ENCODE peak calls at places on chromosomes 3 and 15, in seven cellular contexts. U, O, F, C, X, Y and D are unnamed samples.

GRCh38 chr3:133208184-133208583 is 170.0 kb downstream of the TMEM108 start:
- DNase-seq in F (no peak), O (no peak), U (no peak), X (no peak), Y (no peak), C (no peak), D (peak)

GRCh38 chr3:133949438-133949837 is 53.8 kb upstream of the RAB6B start:
- DNase-seq in X (no peak), U (no peak), O (no peak), Y (no peak), F (no peak), C (no peak), D (no peak)

GRCh38 chr15:26893351-26894065 is 26.6 kb downstream of the GABRA5 start:
- DNase-seq in Y (no peak), U (no peak), C (no peak), X (no peak), O (no peak), F (no peak), D (no peak)

GRCh38 chr3:85384372-85384771 is 425.6 kb downstream of the CADM2 start:
- DNase-seq in Y (no peak), X (no peak), C (no peak), F (no peak), O (no peak), U (no peak), D (no peak)

GRCh38 chr3:109396811-109397210 is 59.5 kb upstream of the DPPA4 start:
- DNase-seq in F (no peak), O (no peak), Y (no peak), U (no peak), X (no peak), C (no peak), D (no peak)

GRCh38 chr3:16513141-16514020 is at the start of gene RFTN1:
- DNase-seq in O (peak), F (peak), Y (no peak), X (no peak), U (no peak), C (peak), D (peak)

GRCh38 chr3:14548321-14548729 is 8.2 kb upstream of the GRIP2 start:
- DNase-seq in Y (peak), U (no peak), C (no peak), O (peak), X (peak), F (peak), D (peak)

GRCh38 chr3:197491923-197492664 is 63.7 kb downstream of the BDH1 start:
- DNase-seq in X (no peak), C (no peak), F (no peak), O (no peak), U (no peak), Y (no peak), D (no peak)

GRCh38 chr15:66803182-66803729 is 101.2 kb downstream of the SMAD6 start:
- DNase-seq in U (no peak), F (no peak), X (no peak), C (no peak), Y (no peak), O (no peak), D (peak)

GRCh38 chr3:107796786-107797185 is 274.0 kb downstream of the BBX start:
- DNase-seq in C (no peak), O (no peak), U (no peak), F (no peak), Y (no peak), X (no peak), D (peak)

GRCh38 chr3:187808466-187809291 is 63.4 kb upstream of the BCL6 start:
- DNase-seq in X (no peak), C (no peak), F (no peak), U (no peak), O (no peak), Y (no peak), D (peak)

GRCh38 chr3:65473746-65474145 is 565.0 kb downstream of the MAGI1 start:
- DNase-seq in Y (no peak), C (no peak), U (no peak), X (no peak), O (no peak), F (no peak), D (no peak)

GRCh38 chr3:58237238-58237939 is at the start of gene ABHD6:
- DNase-seq in X (peak), F (peak), U (peak), O (peak), C (peak), Y (peak), D (peak)

GRCh38 chr3:176799675-176800074 is 397.6 kb downstream of the TBL1XR1 start:
- DNase-seq in F (no peak), U (no peak), X (no peak), C (no peak), Y (no peak), O (no peak), D (peak)

GRCh38 chr3:177813322-177813721 is 616.0 kb upstream of the TBL1XR1 start:
- DNase-seq in C (no peak), O (no peak), F (no peak), X (no peak), U (no peak), Y (no peak), D (peak)

GRCh38 chr3:149532463-149533180 is 58.1 kb downstream of the TM4SF4 start:
- DNase-seq in C (no peak), U (no peak), O (no peak), X (no peak), F (no peak), Y (no peak), D (no peak)

GRCh38 chr3:171377859-171378258 is 82.3 kb downstream of the TNIK start:
- DNase-seq in O (no peak), C (no peak), U (no peak), F (no peak), Y (no peak), X (no peak), D (no peak)

GRCh38 chr3:27943106-27943505 is 221.0 kb upstream of the EOMES start:
- DNase-seq in X (no peak), Y (no peak), C (no peak), O (no peak), F (no peak), U (no peak), D (peak)

GRCh38 chr3:128550471-128551126 is 57.6 kb upstream of the GATA2 start:
- DNase-seq in C (no peak), U (no peak), Y (no peak), O (no peak), F (no peak), X (no peak), D (no peak)

GRCh38 chr3:115918900-115919299 is 295.6 kb downstream of the GAP43 start:
- DNase-seq in F (no peak), U (no peak), Y (no peak), C (no peak), O (no peak), X (no peak), D (no peak)

GRCh38 chr3:64443553-64444331 is 218.5 kb upstream of the PRICKLE2 start:
- DNase-seq in C (no peak), U (no peak), O (no peak), Y (no peak), X (no peak), F (no peak), D (peak)

GRCh38 chr3:179842061-179842460 is 189.2 kb downstream of the USP13 start:
- DNase-seq in F (no peak), C (no peak), U (no peak), Y (no peak), X (no peak), O (no peak), D (no peak)

GRCh38 chr3:58383476-58383875 is 50.2 kb downstream of the PDHB start:
- DNase-seq in X (no peak), F (no peak), Y (no peak), C (no peak), U (no peak), O (no peak), D (no peak)

GRCh38 chr3:57006048-57006709 is 54.3 kb upstream of the SPATA12 start:
- DNase-seq in F (no peak), Y (no peak), U (no peak), C (no peak), O (no peak), X (no peak), D (no peak)

GRCh38 chr15:92843326-92843725 is 56.8 kb upstream of the CHD2 start:
- DNase-seq in U (no peak), C (no peak), F (no peak), Y (no peak), O (no peak), X (no peak), D (no peak)

GRCh38 chr3:142998439-142998838 is 2.9 kb upstream of the U2SURP start:
- DNase-seq in Y (no peak), C (no peak), X (no peak), O (no peak), U (no peak), F (no peak), D (no peak)

GRCh38 chr15:74954515-74954914 is 2.1 kb downstream of the RPP25 start:
- DNase-seq in C (no peak), F (no peak), X (no peak), Y (no peak), O (no peak), U (no peak), D (no peak)

GRCh38 chr3:132448211-132448961 is 31.1 kb downstream of the DNAJC13 start:
- DNase-seq in O (no peak), F (no peak), X (no peak), U (no peak), Y (no peak), C (no peak), D (no peak)

GRCh38 chr3:128073185-128073725 is 21.0 kb downstream of the SEC61A1 start:
- DNase-seq in Y (no peak), F (no peak), X (no peak), O (no peak), U (no peak), C (no peak), D (no peak)

GRCh38 chr3:197891-198491 is 1.4 kb downstream of the CHL1 start:
- DNase-seq in F (no peak), X (no peak), Y (no peak), U (no peak), O (no peak), C (no peak), D (peak)

GRCh38 chr3:142447308-142447851 is 457 bp downstream of the XRN1 start:
- DNase-seq in Y (peak), U (peak), C (peak), X (peak), O (peak), F (no peak), D (peak)

GRCh38 chr15:70195808-70196304 is 98.1 kb upstream of the TLE3 start:
- DNase-seq in X (no peak), Y (no peak), O (no peak), C (no peak), U (no peak), F (no peak), D (peak)

GRCh38 chr3:53551324-53551723 is 56.9 kb downstream of the CACNA1D start:
- DNase-seq in X (no peak), U (no peak), C (no peak), Y (no peak), O (no peak), F (no peak), D (no peak)

GRCh38 chr15:67149859-67150824 is 84.7 kb downstream of the SMAD3 start:
- DNase-seq in F (no peak), X (no peak), Y (no peak), C (no peak), U (no peak), O (no peak), D (peak)

GRCh38 chr15:71146597-71146996 is 31.3 kb downstream of the THSD4 start:
- DNase-seq in C (no peak), F (no peak), O (no peak), Y (no peak), X (no peak), U (no peak), D (no peak)